ENCODE peak calls at places on chromosome 12, in five cellular contexts. C, T, Y, O and W are unnamed samples.

GRCh38 chr12:116718578-116719454 is 19.1 kb downstream of the SPRING1 start:
- DNase-seq in T (no peak), O (peak), Y (no peak), C (peak), W (peak)

GRCh38 chr12:108120863-108121165 is 8.3 kb upstream of the WSCD2 start:
- DNase-seq in O (no peak), Y (no peak), T (no peak), C (no peak), W (no peak)

GRCh38 chr12:32240210-32240609 is 133.6 kb downstream of the BICD1 start:
- DNase-seq in O (no peak), Y (no peak), T (no peak), C (no peak), W (no peak)

GRCh38 chr12:97063292-97063935 is 156.4 kb downstream of the NEDD1 start:
- DNase-seq in O (no peak), C (no peak), T (no peak), Y (no peak), W (no peak)

GRCh38 chr12:613996-614726 is 49.1 kb downstream of the NINJ2 start:
- DNase-seq in C (no peak), Y (no peak), T (no peak), O (no peak), W (no peak)

GRCh38 chr12:101204598-101205304 is 5.3 kb downstream of the SLC5A8 start:
- DNase-seq in O (no peak), C (no peak), Y (no peak), T (no peak), W (peak)

GRCh38 chr12:131621701-131622421 is 89.0 kb upstream of the SFSWAP start:
- DNase-seq in O (no peak), Y (no peak), T (no peak), C (no peak), W (no peak)

GRCh38 chr12:57693317-57693658 is 644 bp upstream of the OS9 start:
- DNase-seq in T (no peak), Y (no peak), O (no peak), C (no peak), W (no peak)

GRCh38 chr12:113286712-113287111 is 48.2 kb downstream of the SLC8B1 start:
- DNase-seq in C (no peak), O (no peak), T (no peak), Y (no peak), W (no peak)

GRCh38 chr12:39619316-39619659 is 315 bp downstream of the ABCD2 start:
- DNase-seq in T (no peak), O (no peak), C (peak), Y (peak), W (peak)

GRCh38 chr12:64010069-64010686 is 165.7 kb downstream of the SRGAP1 start:
- DNase-seq in C (no peak), Y (peak), O (peak), T (peak), W (no peak)

GRCh38 chr12:50640321-50640939 is 123.5 kb upstream of the ATF1 start:
- DNase-seq in T (no peak), O (no peak), C (no peak), Y (no peak), W (no peak)

GRCh38 chr12:79761341-79761740 is 70.6 kb upstream of the PAWR start:
- DNase-seq in O (no peak), Y (no peak), C (no peak), T (no peak), W (no peak)

GRCh38 chr12:86143162-86143561 is 113.0 kb downstream of the MGAT4C start:
- DNase-seq in Y (no peak), C (no peak), O (no peak), T (no peak), W (no peak)

GRCh38 chr12:102106905-102107304 is 13.0 kb downstream of the NUP37 start:
- DNase-seq in Y (no peak), O (no peak), C (no peak), T (no peak), W (no peak)

GRCh38 chr12:110661337-110661972 is 27.5 kb downstream of the HVCN1 start:
- DNase-seq in Y (no peak), O (no peak), C (no peak), T (no peak), W (no peak)

GRCh38 chr12:100368066-100368465 is 11.2 kb downstream of the SLC17A8 start:
- DNase-seq in C (no peak), T (no peak), O (no peak), Y (no peak), W (no peak)

GRCh38 chr12:116892318-116892717 is 11.1 kb upstream of the HRK start:
- DNase-seq in O (no peak), Y (no peak), T (no peak), C (no peak), W (no peak)

GRCh38 chr12:26767865-26768264 is 65.1 kb downstream of the ITPR2 start:
- DNase-seq in C (no peak), O (no peak), Y (no peak), T (no peak), W (no peak)

GRCh38 chr12:67062193-67062592 is 207.0 kb upstream of the CAND1 start:
- DNase-seq in O (no peak), C (no peak), Y (no peak), T (no peak), W (no peak)

GRCh38 chr12:119942386-119942785 is 46.6 kb upstream of the BICDL1 start:
- DNase-seq in Y (no peak), T (no peak), O (no peak), C (no peak), W (no peak)

GRCh38 chr12:95358111-95359083 is 115.6 kb upstream of the METAP2 start:
- DNase-seq in Y (no peak), C (no peak), T (no peak), O (no peak), W (no peak)

GRCh38 chr12:65355461-65355860 is 77.0 kb downstream of the MSRB3 start:
- DNase-seq in C (no peak), O (no peak), Y (no peak), T (no peak), W (no peak)

GRCh38 chr12:55707841-55708694 is at the start of gene ITGA7:
- DNase-seq in C (peak), O (peak), Y (peak), T (no peak), W (peak)

GRCh38 chr12:9796916-9797315 is 30.4 kb upstream of the KLRF1 start:
- DNase-seq in Y (no peak), T (no peak), O (no peak), C (no peak), W (no peak)